ENCODE peak calls at places on chromosomes 6 and 20, in four cellular contexts. P is progenitor cell of endocrine pancreas, X is posterior cingulate gyrus, L is heart left ventricle. C is an unnamed sample.

GRCh38 chr6:89610149-89610642 is 28.4 kb downstream of the LYRM2 start:
- DNase-seq in P (peak; percentile 51), X (no peak), L (peak; percentile 87), C (no peak)

GRCh38 chr20:63703976-63704748 is 3.6 kb downstream of the ARFRP1 start:
- DNase-seq in P (no peak), X (peak; percentile 44), L (no peak), C (no peak)

GRCh38 chr6:80440496-80441160 is 334.2 kb downstream of the BCKDHB start:
- DNase-seq in P (no peak), X (no peak), L (no peak), C (no peak)

GRCh38 chr20:39019805-39020325 is 57.7 kb downstream of the DHX35 start:
- DNase-seq in P (no peak), X (no peak), L (no peak), C (no peak)

GRCh38 chr6:11423072-11423471 is 114.5 kb upstream of the TMEM170B start:
- DNase-seq in P (no peak), X (no peak), L (no peak), C (no peak)

GRCh38 chr6:161284653-161285052 is 10.8 kb upstream of the AGPAT4 start:
- DNase-seq in P (no peak), X (no peak), L (no peak), C (no peak)

GRCh38 chr20:62359491-62360121 is 7.5 kb downstream of the LAMA5 start:
- DNase-seq in P (no peak), X (no peak), L (peak; percentile 73), C (no peak)

GRCh38 chr20:4165984-4166725 is 150.8 kb upstream of the RNF24 start:
- DNase-seq in P (no peak), X (no peak), L (no peak), C (no peak)

GRCh38 chr20:62003567-62004405 is 61.9 kb downstream of the TAF4 start:
- DNase-seq in P (no peak), X (peak; percentile 60), L (no peak), C (no peak)

GRCh38 chr6:11378639-11379038 is 146.2 kb upstream of the NEDD9 start:
- DNase-seq in P (no peak), X (no peak), L (no peak), C (no peak)

GRCh38 chr20:53949319-53949839 is 121.0 kb downstream of the BCAS1 start:
- DNase-seq in P (no peak), X (no peak), L (peak; percentile 75), C (no peak)

GRCh38 chr6:128696651-128697391 is 176.4 kb upstream of the PTPRK start:
- DNase-seq in P (no peak), X (no peak), L (no peak), C (no peak)

GRCh38 chr20:237918-238317 is 10.9 kb downstream of the DEFB129 start:
- DNase-seq in P (no peak), X (no peak), L (no peak), C (no peak)

GRCh38 chr20:57502331-57502700 is 22.6 kb downstream of the CTCFL start:
- DNase-seq in P (no peak), X (no peak), L (no peak), C (peak; percentile 56)

GRCh38 chr20:330233-331149 is 5.1 kb downstream of the SOX12 start:
- DNase-seq in P (peak; percentile 33), X (peak; percentile 76), L (no peak), C (peak; percentile 86)

GRCh38 chr6:73017473-73017872 is 207.8 kb downstream of the KHDC1L start:
- DNase-seq in P (no peak), X (no peak), L (no peak), C (no peak)

GRCh38 chr20:17898548-17898994 is 70.0 kb downstream of the SNX5 start:
- DNase-seq in P (peak; percentile 54), X (peak; percentile 83), L (peak; percentile 81), C (peak; percentile 88)

GRCh38 chr20:63555661-63556381 is 1.9 kb downstream of the FNDC11 start:
- DNase-seq in P (no peak), X (no peak), L (no peak), C (no peak)

GRCh38 chr6:41577865-41578713 is 31.9 kb downstream of the FOXP4 start:
- DNase-seq in P (no peak), X (no peak), L (no peak), C (no peak)

GRCh38 chr20:33515569-33516216 is 25.8 kb downstream of the CBFA2T2 start:
- DNase-seq in P (no peak), X (no peak), L (no peak), C (no peak)

GRCh38 chr6:67639161-67639560 is 995.9 kb upstream of the ADGRB3 start:
- DNase-seq in P (no peak), X (no peak), L (no peak), C (no peak)

GRCh38 chr20:17538517-17539170 is 7.5 kb upstream of the BFSP1 start:
- DNase-seq in P (no peak), X (no peak), L (no peak), C (no peak)

GRCh38 chr6:90214966-90215365 is 81.7 kb downstream of the BACH2 start:
- DNase-seq in P (no peak), X (no peak), L (no peak), C (no peak)

GRCh38 chr6:137494967-137495595 is 887 bp upstream of the OLIG3 start:
- DNase-seq in P (no peak), X (no peak), L (peak; percentile 64), C (no peak)

GRCh38 chr20:14986026-14986655 is 648.7 kb upstream of the FLRT3 start:
- DNase-seq in P (no peak), X (no peak), L (no peak), C (no peak)

GRCh38 chr6:37244430-37245310 is 12.9 kb upstream of the TBC1D22B start:
- DNase-seq in P (no peak), X (no peak), L (peak; percentile 71), C (peak; percentile 92)

GRCh38 chr6:167973092-167973880 is 24.2 kb upstream of the KIF25 start:
- DNase-seq in P (no peak), X (no peak), L (no peak), C (no peak)

C was measured in osteocyte.